ENCODE peak calls at places on chromosomes 1 and 21, in eight cellular contexts. W is fibroblast of mammary gland; R is activated CD4-positive, alpha-beta T cell treated with anti-CD3 and anti-CD28 coated beads, Interleukin-2, amount 50 U/mL, for 24 hours; B is body of pancreas; Y is CD8-positive, alpha-beta T cell; J is neuronal stem cell; O is ovary; Q is stimulated activated naive B cell treated with anti-CD40 and anti-IgM and Interleukin-4, amounts not matched to agents 10 μg/mL and 1 μg/mL and 100 μg/mL, for 72 hours. M is an unnamed sample.

GRCh38 chr1:83102630-83103071 is 896.3 kb downstream of the TTLL7 start:
- DNase-seq in O (no peak), J (peak), B (peak), R (no peak), W (peak), Q (no peak), Y (no peak), M (peak)

GRCh38 chr21:38937286-38937790 is 131.6 kb downstream of the ETS2 start:
- DNase-seq in B (no peak), O (no peak), Y (no peak), W (no peak), Q (no peak), J (no peak), R (no peak), M (no peak)

GRCh38 chr1:93846151-93846928 is 32.7 kb downstream of the DNTTIP2 start:
- DNase-seq in O (peak), B (peak), R (peak), Q (peak), J (peak), W (peak), Y (peak), M (peak)

GRCh38 chr1:109495738-109496137 is 1.8 kb downstream of the CYB561D1 start:
- DNase-seq in B (no peak), Q (no peak), W (no peak), J (no peak), R (no peak), Y (no peak), O (no peak), M (no peak)

GRCh38 chr1:116254776-116255175 is 118.3 kb upstream of the ATP1A1 start:
- DNase-seq in Q (no peak), J (no peak), W (peak), Y (no peak), B (no peak), O (no peak), R (no peak), M (no peak)

GRCh38 chr1:97820470-97821188 is 100.2 kb downstream of the DPYD start:
- DNase-seq in B (no peak), W (peak), R (no peak), O (no peak), J (no peak), Y (no peak), Q (no peak), M (peak)

GRCh38 chr1:45238846-45239245 is 32.4 kb upstream of the ZSWIM5 start:
- DNase-seq in W (no peak), O (no peak), Q (no peak), J (no peak), R (no peak), Y (no peak), B (no peak), M (no peak)

GRCh38 chr1:97038410-97038809 is 316.8 kb downstream of the PTBP2 start:
- DNase-seq in B (no peak), J (no peak), Q (no peak), R (no peak), O (no peak), W (peak), Y (no peak), M (peak)

GRCh38 chr21:41783476-41784150 is 16.8 kb upstream of the RIPK4 start:
- DNase-seq in Q (no peak), B (peak), O (no peak), J (no peak), W (no peak), R (no peak), Y (no peak), M (peak)

GRCh38 chr1:204426035-204426436 is 14.4 kb upstream of the PPP1R15B start:
- DNase-seq in B (no peak), Q (no peak), J (no peak), R (no peak), W (peak), Y (no peak), O (no peak), M (peak)

GRCh38 chr1:181772714-181773113 is 288.8 kb downstream of the ZNF648 start:
- DNase-seq in O (no peak), W (no peak), Q (no peak), R (no peak), B (no peak), Y (no peak), J (no peak), M (no peak)

GRCh38 chr1:108121361-108122143 is 78.6 kb downstream of the SLC25A24 start:
- DNase-seq in Q (no peak), J (no peak), O (no peak), W (no peak), R (no peak), B (peak), Y (no peak), M (no peak)

GRCh38 chr1:70863256-70863655 is 184.4 kb downstream of the PTGER3 start:
- DNase-seq in B (no peak), Y (no peak), J (no peak), O (no peak), W (peak), Q (no peak), R (no peak), M (peak)

GRCh38 chr1:160024195-160024905 is 7.4 kb downstream of the PIGM start:
- DNase-seq in Q (no peak), B (no peak), O (no peak), R (no peak), J (no peak), Y (no peak), W (no peak), M (no peak)

GRCh38 chr1:210366767-210367166 is 38.1 kb downstream of the HHAT start:
- DNase-seq in Y (no peak), R (no peak), Q (no peak), W (no peak), B (no peak), O (no peak), J (no peak), M (no peak)

GRCh38 chr1:247441621-247442020 is 16.3 kb downstream of the OR2B11 start:
- DNase-seq in Q (no peak), Y (no peak), B (no peak), O (no peak), R (no peak), J (no peak), W (no peak), M (peak)

GRCh38 chr1:246275036-246275435 is 232.0 kb downstream of the SMYD3 start:
- DNase-seq in O (no peak), Q (no peak), B (no peak), Y (no peak), W (no peak), J (no peak), R (no peak), M (no peak)

GRCh38 chr21:28016571-28016970 is 976.1 kb downstream of the LTN1 start:
- DNase-seq in J (peak), W (no peak), B (no peak), O (no peak), Q (no peak), Y (no peak), R (no peak), M (no peak)

GRCh38 chr1:20964540-20965484 is 177.7 kb upstream of the HP1BP3 start:
- DNase-seq in Y (no peak), J (no peak), B (no peak), R (no peak), O (no peak), Q (peak), W (no peak), M (no peak)

GRCh38 chr1:167871331-167871730 is 42.6 kb downstream of the ADCY10 start:
- DNase-seq in O (no peak), Y (no peak), Q (no peak), W (no peak), R (no peak), J (no peak), B (no peak), M (peak)

GRCh38 chr1:183590225-183591191 is at the start of gene NCF2:
- DNase-seq in W (peak), J (no peak), R (no peak), Q (peak), O (no peak), B (no peak), Y (no peak), M (no peak)

GRCh38 chr1:5997316-5997715 is 5.1 kb upstream of the NPHP4 start:
- DNase-seq in O (peak), Y (no peak), R (no peak), W (no peak), J (no peak), B (no peak), Q (no peak), M (no peak)

GRCh38 chr1:218529691-218530310 is 184.7 kb downstream of the TGFB2 start:
- DNase-seq in B (no peak), Q (no peak), W (no peak), R (no peak), Y (no peak), O (no peak), J (no peak), M (no peak)

GRCh38 chr21:41167348-41168342 is at the start of gene BACE2:
- DNase-seq in Q (peak), J (peak), O (peak), R (peak), B (peak), Y (peak), W (peak), M (peak)

GRCh38 chr1:61273861-61274260 is 191.5 kb downstream of the NFIA start:
- DNase-seq in B (no peak), O (no peak), R (no peak), Q (no peak), Y (no peak), J (no peak), W (no peak), M (no peak)

GRCh38 chr1:25246600-25247023 is 642 bp downstream of the RSRP1 start:
- DNase-seq in R (no peak), J (no peak), Y (no peak), B (peak), Q (no peak), W (no peak), O (no peak), M (no peak)

GRCh38 chr1:228081578-228082259 is 789 bp upstream of the ARF1 start:
- DNase-seq in O (no peak), Q (no peak), J (peak), W (no peak), R (no peak), B (peak), Y (no peak), M (no peak)

GRCh38 chr1:150622219-150622975 is 7.0 kb downstream of the ENSA start:
- DNase-seq in J (no peak), W (peak), Q (no peak), B (no peak), O (peak), Y (no peak), R (no peak), M (no peak)

GRCh38 chr1:154996966-154997701 is 3.7 kb downstream of the LENEP start:
- DNase-seq in O (no peak), B (no peak), Q (no peak), R (no peak), Y (no peak), J (no peak), W (no peak), M (no peak)

GRCh38 chr1:247102381-247102780 is 1.8 kb downstream of the ZNF669 start:
- DNase-seq in W (peak), R (no peak), Y (no peak), B (no peak), Q (no peak), J (no peak), O (no peak), M (peak)

GRCh38 chr1:93907718-93908117 is 1.5 kb downstream of the GCLM start:
- DNase-seq in W (peak), R (no peak), O (peak), Y (no peak), B (peak), J (no peak), Q (no peak), M (peak)

GRCh38 chr1:88741413-88741812 is 57.3 kb downstream of the PKN2 start:
- DNase-seq in Y (no peak), B (no peak), O (no peak), R (no peak), Q (no peak), W (peak), J (no peak), M (peak)

GRCh38 chr21:31255846-31256395 is 88.1 kb downstream of the TIAM1 start:
- DNase-seq in W (no peak), O (no peak), R (no peak), Q (no peak), B (no peak), J (peak), Y (no peak), M (no peak)

GRCh38 chr21:17925000-17925610 is 105.9 kb upstream of the C21orf91 start:
- DNase-seq in Y (peak), Q (peak), J (peak), W (peak), B (peak), O (no peak), R (peak), M (peak)

GRCh38 chr1:192831706-192832355 is 23.0 kb downstream of the RGS2 start:
- DNase-seq in B (no peak), O (no peak), Q (no peak), J (no peak), R (no peak), Y (no peak), W (no peak), M (peak)

GRCh38 chr1:223872308-223872878 is 26.6 kb upstream of the TP53BP2 start:
- DNase-seq in R (no peak), J (no peak), O (no peak), B (no peak), Y (no peak), Q (no peak), W (no peak), M (peak)

GRCh38 chr1:179231923-179232322 is 2.4 kb upstream of the ABL2 start:
- DNase-seq in W (peak), B (no peak), J (no peak), O (no peak), Q (no peak), R (no peak), Y (no peak), M (peak)

M was measured in AG10803.